ENCODE peak calls at places on chromosome 12, in four cellular contexts. T is H4, S is lower leg skin, H is GM13976. K is an unnamed sample.

GRCh38 chr12:105454688-105455087 is 124.2 kb downstream of the C12orf75 start:
- DNase-seq in T (no peak), S (no peak), H (no peak), K (no peak)

GRCh38 chr12:122203301-122203967 is at the start of gene B3GNT4:
- DNase-seq in T (no peak), S (peak; percentile 52), H (peak; percentile 77), K (no peak)

GRCh38 chr12:123506843-123507236 is 26.7 kb downstream of the RILPL1 start:
- DNase-seq in T (no peak), S (no peak), H (no peak), K (no peak)

GRCh38 chr12:120064054-120064940 is 52.3 kb downstream of the RAB35 start:
- DNase-seq in T (no peak), S (no peak), H (no peak), K (no peak)

GRCh38 chr12:67650127-67650495 is 1.6 kb downstream of the DYRK2 start:
- DNase-seq in T (no peak), S (no peak), H (peak; percentile 41), K (no peak)

GRCh38 chr12:20206410-20206809 is 161.9 kb upstream of the PDE3A start:
- DNase-seq in T (no peak), S (no peak), H (no peak), K (no peak)

GRCh38 chr12:98955284-98955683 is 310.2 kb downstream of the APAF1 start:
- DNase-seq in T (peak; percentile 12), S (no peak), H (peak; percentile 28), K (no peak)

GRCh38 chr12:31037921-31038320 is 35.7 kb upstream of the DDX11 start:
- DNase-seq in T (no peak), S (no peak), H (no peak), K (no peak)

GRCh38 chr12:2335109-2335508 is 282.3 kb downstream of the CACNA1C start:
- DNase-seq in T (no peak), S (no peak), H (no peak), K (no peak)

GRCh38 chr12:25384038-25384953 is 133.6 kb upstream of the KRAS start:
- DNase-seq in T (no peak), S (no peak), H (no peak), K (no peak)

GRCh38 chr12:82216475-82216874 is 141.7 kb downstream of the CCDC59 start:
- DNase-seq in T (no peak), S (no peak), H (no peak), K (no peak)

GRCh38 chr12:76586764-76587395 is 27.3 kb upstream of the OSBPL8 start:
- DNase-seq in T (peak; percentile 24), S (peak; percentile 42), H (peak; percentile 34), K (peak; percentile 48)

GRCh38 chr12:3041558-3042164 is 35.5 kb upstream of the TSPAN9 start:
- DNase-seq in T (peak; percentile 73), S (peak; percentile 46), H (peak; percentile 89), K (peak; percentile 70)

GRCh38 chr12:67484788-67485480 is 163.6 kb upstream of the DYRK2 start:
- DNase-seq in T (no peak), S (no peak), H (no peak), K (no peak)

GRCh38 chr12:53052419-53053222 is 2.8 kb downstream of the TNS2 start:
- DNase-seq in T (peak; percentile 73), S (peak; percentile 82), H (no peak), K (peak; percentile 81)

GRCh38 chr12:125610971-125611370 is 545.7 kb downstream of the AACS start:
- DNase-seq in T (no peak), S (no peak), H (no peak), K (no peak)

GRCh38 chr12:104282109-104282508 is 21.4 kb upstream of the EID3 start:
- DNase-seq in T (no peak), S (no peak), H (no peak), K (no peak)

GRCh38 chr12:106112094-106112822 is 26.5 kb downstream of the NUAK1 start:
- DNase-seq in T (peak; percentile 39), S (peak; percentile 80), H (no peak), K (no peak)

GRCh38 chr12:52530905-52531304 is 10.7 kb upstream of the KRT5 start:
- DNase-seq in T (no peak), S (no peak), H (no peak), K (no peak)

GRCh38 chr12:16030729-16031128 is 119.6 kb downstream of the DERA start:
- DNase-seq in T (no peak), S (no peak), H (no peak), K (no peak)

GRCh38 chr12:31588976-31589375 is 2.0 kb downstream of the DENND5B start:
- DNase-seq in T (no peak), S (no peak), H (no peak), K (no peak)

K was measured in stromal cell of bone marrow.